ENCODE peak calls at places on chromosomes 16 and 17, in six cellular contexts. L is T-helper 17 cell; T is right cardiac atrium; C is aorta; X is activated CD8-positive, alpha-beta T cell treated with anti-CD3 and anti-CD28 coated beads, Interleukin-2, amount 10 ng/mL, durations not matched to agents 7 days and 5 days; W is GM12878. U is an unnamed sample.

GRCh38 chr16:75308011-75308410 is 56.6 kb upstream of the BCAR1 start:
- ATAC-seq in W (no peak), T (no peak), C (no peak), X (no peak), L (no peak), U (no peak)

GRCh38 chr16:20612551-20613470 is 36.6 kb upstream of the ACSM2B start:
- ATAC-seq in X (no peak), L (no peak), C (peak), T (peak), W (no peak), U (no peak)

GRCh38 chr16:69040144-69040909 is 65.1 kb upstream of the HAS3 start:
- ATAC-seq in W (no peak), T (no peak), C (no peak), X (no peak), L (no peak), U (no peak)

GRCh38 chr16:89791278-89791995 is 25.0 kb downstream of the FANCA start:
- ATAC-seq in W (no peak), X (no peak), L (no peak), C (no peak), T (peak), U (no peak)

GRCh38 chr17:4485676-4486646 is 12.7 kb upstream of the SPNS2 start:
- ATAC-seq in L (peak), W (no peak), C (no peak), T (peak), X (peak), U (peak)

GRCh38 chr16:1991135-1991551 is 1.4 kb downstream of the SYNGR3 start:
- ATAC-seq in W (peak), L (peak), C (no peak), T (peak), X (peak), U (peak)

GRCh38 chr17:32240745-32241144 is 24.9 kb upstream of the RHBDL3 start:
- ATAC-seq in T (peak), W (no peak), L (no peak), C (no peak), X (no peak), U (no peak)

GRCh38 chr17:34012709-34013375 is 242.2 kb upstream of the CCL2 start:
- ATAC-seq in C (no peak), X (no peak), L (no peak), T (no peak), W (no peak), U (no peak)

GRCh38 chr17:59671386-59671785 is 35.8 kb downstream of the PTRH2 start:
- ATAC-seq in T (no peak), L (peak), X (no peak), C (no peak), W (no peak), U (no peak)

GRCh38 chr16:12793120-12793889 is 10.4 kb downstream of the CPPED1 start:
- ATAC-seq in T (no peak), L (no peak), C (no peak), W (no peak), X (no peak), U (no peak)

GRCh38 chr17:63966646-63967265 is 6.0 kb downstream of the SCN4A start:
- ATAC-seq in T (no peak), L (peak), C (no peak), X (peak), W (peak), U (peak)

GRCh38 chr16:12646490-12647274 is 157.0 kb downstream of the CPPED1 start:
- ATAC-seq in T (peak), L (peak), X (peak), C (no peak), W (peak), U (peak)

GRCh38 chr16:59886021-59886420 is 1151.9 kb upstream of the GOT2 start:
- ATAC-seq in X (no peak), W (no peak), L (no peak), T (peak), C (peak), U (no peak)

GRCh38 chr17:21532763-21533385 is 156.7 kb downstream of the KCNJ12 start:
- ATAC-seq in L (no peak), W (no peak), T (no peak), X (peak), C (no peak), U (no peak)

GRCh38 chr17:82003411-82004381 is 19.0 kb downstream of the CENPX start:
- ATAC-seq in T (peak), L (peak), W (no peak), X (no peak), C (peak), U (no peak)

GRCh38 chr16:47387026-47387734 is 73.7 kb downstream of the ITFG1 start:
- ATAC-seq in X (no peak), L (no peak), W (no peak), T (no peak), C (no peak), U (no peak)

GRCh38 chr17:13757871-13758270 is 156.1 kb upstream of the HS3ST3A1 start:
- ATAC-seq in W (no peak), C (no peak), X (no peak), L (no peak), T (no peak), U (no peak)

GRCh38 chr16:58411736-58412614 is 19.7 kb downstream of the GINS3 start:
- ATAC-seq in C (no peak), X (no peak), L (no peak), W (no peak), T (no peak), U (no peak)

GRCh38 chr16:17364319-17365210 is 106.2 kb downstream of the XYLT1 start:
- ATAC-seq in W (no peak), C (peak), L (peak), T (no peak), X (peak), U (no peak)

GRCh38 chr17:3843935-3844516 is 2.0 kb downstream of the NCBP3 start:
- ATAC-seq in C (no peak), W (peak), X (no peak), T (no peak), L (no peak), U (no peak)

GRCh38 chr16:85718682-85719081 is 29.9 kb upstream of the GINS2 start:
- ATAC-seq in X (no peak), L (no peak), T (no peak), W (peak), C (no peak), U (no peak)

GRCh38 chr17:30576326-30576861 is 99.2 kb downstream of the GOSR1 start:
- ATAC-seq in T (no peak), C (no peak), W (no peak), L (peak), X (no peak), U (no peak)

GRCh38 chr16:85370543-85370880 is 242.6 kb upstream of the GSE1 start:
- ATAC-seq in C (peak), L (no peak), W (no peak), X (no peak), T (peak), U (no peak)

GRCh38 chr17:79931517-79932309 is 92.5 kb upstream of the CBX4 start:
- ATAC-seq in L (no peak), T (no peak), C (no peak), X (no peak), W (peak), U (peak)

GRCh38 chr17:53032861-53033271 is 789.9 kb upstream of the KIF2B start:
- ATAC-seq in L (no peak), X (no peak), T (peak), W (no peak), C (no peak), U (no peak)

GRCh38 chr17:70074236-70074830 is 692 bp upstream of the KCNJ16 start:
- ATAC-seq in L (no peak), C (no peak), X (no peak), T (no peak), W (no peak), U (no peak)

GRCh38 chr16:70544548-70544947 is 20.9 kb downstream of the SF3B3 start:
- ATAC-seq in L (no peak), C (no peak), X (no peak), T (no peak), W (no peak), U (no peak)

GRCh38 chr17:53818894-53819293 is 3.8 kb upstream of the KIF2B start:
- ATAC-seq in T (no peak), C (no peak), L (no peak), X (no peak), W (no peak), U (no peak)

GRCh38 chr17:62882878-62883277 is 74.8 kb upstream of the MARCHF10 start:
- ATAC-seq in T (no peak), L (no peak), X (no peak), C (no peak), W (no peak), U (no peak)

GRCh38 chr17:32627233-32628008 is 140.6 kb downstream of the CDK5R1 start:
- ATAC-seq in W (no peak), T (no peak), C (no peak), L (no peak), X (no peak), U (no peak)